ENCODE peak calls at places on chromosomes 5 and 9, in four cellular contexts. A, B, X and Y are unnamed samples. For H3K4me1, the result is how much of the 10 kb centered on the place peaks cover.

GRCh38 chr5:173201636-173202265 is 33.3 kb downstream of the NKX2-5 start:
- DNase-seq in X (no peak), B (no peak), A (no peak), Y (no peak)

GRCh38 chr5:136036991-136037705 is 8.4 kb downstream of the TGFBI start:
- DNase-seq in X (peak), A (peak), B (no peak), Y (peak)

GRCh38 chr5:90965110-90965676 is 406.6 kb downstream of the ADGRV1 start:
- DNase-seq in A (no peak), B (no peak), X (no peak), Y (no peak)

GRCh38 chr5:392431-392988 is 50.5 kb upstream of the EXOC3 start:
- DNase-seq in A (no peak), X (no peak), B (peak), Y (no peak)

GRCh38 chr5:159620853-159621540 is 290.7 kb upstream of the IL12B start:
- DNase-seq in X (no peak), A (no peak), B (no peak), Y (no peak)

GRCh38 chr9:84490206-84490605 is 149.6 kb upstream of the SLC28A3 start:
- DNase-seq in A (no peak), X (no peak), B (no peak), Y (no peak)

GRCh38 chr5:128857061-128857677 is 108.1 kb upstream of the SLC27A6 start:
- DNase-seq in B (no peak), X (no peak), A (no peak), Y (no peak)

GRCh38 chr5:124644138-124644537 is 102.3 kb downstream of the ZNF608 start:
- DNase-seq in B (no peak), A (no peak), X (no peak), Y (no peak)

GRCh38 chr5:135332519-135333150 is 66.4 kb downstream of the MACROH2A1 start:
- DNase-seq in X (no peak), A (no peak), B (no peak), Y (no peak)

GRCh38 chr9:32550046-32550608 is 2.0 kb upstream of the SMIM27 start:
- DNase-seq in A (no peak), B (no peak), X (no peak), Y (no peak)

GRCh38 chr9:112050544-112051475 is 124.3 kb downstream of the SUSD1 start:
- DNase-seq in A (peak), B (peak), X (no peak), Y (peak)

GRCh38 chr9:89597711-89598707 is 6.8 kb upstream of the GADD45G start:
- DNase-seq in A (peak), B (peak), X (no peak), Y (peak)

GRCh38 chr9:78010419-78010818 is 21.2 kb downstream of the GNAQ start:
- DNase-seq in X (no peak), B (no peak), A (no peak), Y (no peak)

GRCh38 chr5:156595132-156595787 is 254.8 kb upstream of the PPP1R2B start:
- DNase-seq in X (no peak), A (no peak), B (no peak), Y (peak)

GRCh38 chr5:177539411-177539810 is 15.0 kb downstream of the FAM193B start:
- DNase-seq in X (no peak), B (no peak), A (no peak), Y (no peak)

GRCh38 chr9:71121275-71122168 is at the start of gene TRPM3:
- DNase-seq in X (no peak), B (no peak), A (no peak), Y (peak)

GRCh38 chr5:5178121-5178520 is 38.0 kb downstream of the ADAMTS16 start:
- DNase-seq in B (peak), A (no peak), X (no peak), Y (no peak)

GRCh38 chr5:16490911-16491310 is 25.3 kb upstream of the ZNF622 start:
- DNase-seq in X (no peak), B (no peak), A (no peak), Y (no peak)

GRCh38 chr9:81146684-81147337 is 542.5 kb downstream of the TLE1 start:
- DNase-seq in B (no peak), X (no peak), A (no peak), Y (no peak)

GRCh38 chr9:84711936-84712335 is 42.4 kb downstream of the NTRK2 start:
- DNase-seq in X (no peak), A (peak), B (no peak), Y (no peak)

GRCh38 chr5:56818409-56819026 is 3.2 kb downstream of the MAP3K1 start:
- DNase-seq in A (no peak), X (no peak), B (no peak), Y (no peak)
- H3K27ac ChIP-seq in A (peak), X (no peak), B (peak), Y (no peak)

DNA sequence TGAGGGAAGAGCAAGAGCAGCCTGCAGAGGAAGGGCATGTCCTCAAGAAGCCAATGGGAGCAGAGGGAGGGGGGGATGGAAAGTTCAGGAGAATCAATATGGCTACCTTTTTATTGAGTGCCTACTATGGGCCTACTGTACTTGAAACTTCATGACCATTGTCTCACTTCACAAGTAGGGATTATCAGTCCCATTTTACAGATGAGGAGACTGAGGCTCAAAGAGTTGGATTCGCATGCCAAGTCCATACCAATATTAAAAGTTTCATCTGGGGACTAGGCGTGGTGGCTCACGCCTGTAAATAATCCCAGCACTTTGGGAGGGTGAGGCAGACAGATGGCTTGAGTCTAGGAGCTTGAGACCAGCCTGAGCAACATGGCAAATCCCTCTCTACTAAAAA is 40.0 kb downstream of the RFK start:
- DNase-seq in A (no peak), X (no peak), B (no peak), Y (no peak)
- H3K4me1 ChIP-seq in A (under half), X (under half), B (under half), Y (under half)

GRCh38 chr5:169705322-169705721 is 68.2 kb downstream of the DOCK2 start:
- DNase-seq in X (no peak), A (no peak), B (no peak), Y (no peak)
- H3K27ac ChIP-seq in X (no peak), A (no peak), B (no peak), Y (no peak)

DNA sequence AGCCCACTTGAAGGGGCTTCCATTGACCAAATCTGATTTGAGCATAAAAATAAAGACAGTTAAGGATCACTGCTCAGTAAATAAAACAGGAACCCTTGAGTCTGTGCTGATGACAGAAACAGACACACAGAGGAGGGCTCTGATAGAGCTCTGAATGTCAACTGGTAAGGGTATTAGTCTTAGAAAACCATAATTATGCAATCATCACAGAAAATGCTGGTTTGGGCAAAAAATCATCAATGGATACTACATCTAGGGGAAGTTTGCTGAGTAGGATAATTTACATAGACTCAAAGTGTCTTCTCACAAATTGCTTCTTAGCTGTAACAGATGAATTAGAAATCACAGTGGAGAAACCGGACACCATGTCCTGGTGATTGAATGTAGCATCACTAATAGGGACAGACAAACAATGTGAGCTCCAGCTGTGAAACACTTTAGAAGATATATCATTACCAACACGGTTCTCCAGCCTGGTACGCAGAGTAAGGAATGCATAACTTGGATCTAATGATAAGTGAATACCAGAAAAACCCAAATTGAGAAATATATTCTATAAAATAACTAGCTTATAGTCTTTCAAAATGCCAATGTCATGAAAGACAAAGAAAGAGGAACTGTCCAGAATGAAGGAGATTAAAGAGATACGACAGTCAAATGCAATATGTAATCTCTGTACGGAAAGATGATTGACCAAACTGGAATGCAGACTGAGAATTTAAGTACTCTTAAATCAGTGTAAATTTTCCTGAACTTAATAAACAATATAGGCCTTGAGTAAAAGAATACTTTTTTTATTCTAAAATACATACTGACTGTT is 17.4 kb downstream of the CHD1 start:
- DNase-seq in X (no peak), A (no peak), B (no peak), Y (no peak)
- H3K4me1 ChIP-seq in X (under half), A (under half), B (half or more), Y (under half)

DNA sequence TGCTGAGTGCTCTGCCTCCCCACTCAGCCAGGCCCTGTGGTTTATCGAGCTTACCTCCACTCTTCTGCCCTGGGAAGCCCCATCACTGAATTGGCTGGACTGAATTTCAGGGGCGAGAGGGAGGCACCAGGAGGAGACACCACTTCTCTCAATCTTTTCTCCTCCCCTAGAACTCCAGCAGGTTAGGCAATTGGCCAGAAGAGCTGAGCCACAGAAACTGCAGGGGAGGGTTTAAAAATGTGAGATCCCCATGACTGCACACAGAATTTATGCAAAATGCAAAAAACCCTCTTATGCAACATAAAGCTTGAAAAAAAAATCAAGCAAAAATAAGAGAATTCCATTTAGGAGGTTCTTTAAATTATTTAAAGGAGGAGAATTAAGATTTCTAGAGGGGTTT is 29.9 kb downstream of the TUT7 start:
- DNase-seq in A (no peak), B (no peak), X (no peak), Y (no peak)
- H3K27ac ChIP-seq in A (no peak), B (no peak), X (no peak), Y (no peak)

GRCh38 chr9:136569526-136570148 is 23.8 kb upstream of the NOTCH1 start:
- DNase-seq in B (no peak), A (no peak), X (no peak), Y (peak)
- H3K4me1 ChIP-seq in B (half or more), A (under half), X (under half), Y (under half)

GRCh38 chr5:141559481-141559880 is 59.3 kb downstream of the DIAPH1 start:
- DNase-seq in B (no peak), A (no peak), X (no peak), Y (no peak)
- H3K27ac ChIP-seq in B (peak), A (peak), X (peak), Y (peak)

DNA sequence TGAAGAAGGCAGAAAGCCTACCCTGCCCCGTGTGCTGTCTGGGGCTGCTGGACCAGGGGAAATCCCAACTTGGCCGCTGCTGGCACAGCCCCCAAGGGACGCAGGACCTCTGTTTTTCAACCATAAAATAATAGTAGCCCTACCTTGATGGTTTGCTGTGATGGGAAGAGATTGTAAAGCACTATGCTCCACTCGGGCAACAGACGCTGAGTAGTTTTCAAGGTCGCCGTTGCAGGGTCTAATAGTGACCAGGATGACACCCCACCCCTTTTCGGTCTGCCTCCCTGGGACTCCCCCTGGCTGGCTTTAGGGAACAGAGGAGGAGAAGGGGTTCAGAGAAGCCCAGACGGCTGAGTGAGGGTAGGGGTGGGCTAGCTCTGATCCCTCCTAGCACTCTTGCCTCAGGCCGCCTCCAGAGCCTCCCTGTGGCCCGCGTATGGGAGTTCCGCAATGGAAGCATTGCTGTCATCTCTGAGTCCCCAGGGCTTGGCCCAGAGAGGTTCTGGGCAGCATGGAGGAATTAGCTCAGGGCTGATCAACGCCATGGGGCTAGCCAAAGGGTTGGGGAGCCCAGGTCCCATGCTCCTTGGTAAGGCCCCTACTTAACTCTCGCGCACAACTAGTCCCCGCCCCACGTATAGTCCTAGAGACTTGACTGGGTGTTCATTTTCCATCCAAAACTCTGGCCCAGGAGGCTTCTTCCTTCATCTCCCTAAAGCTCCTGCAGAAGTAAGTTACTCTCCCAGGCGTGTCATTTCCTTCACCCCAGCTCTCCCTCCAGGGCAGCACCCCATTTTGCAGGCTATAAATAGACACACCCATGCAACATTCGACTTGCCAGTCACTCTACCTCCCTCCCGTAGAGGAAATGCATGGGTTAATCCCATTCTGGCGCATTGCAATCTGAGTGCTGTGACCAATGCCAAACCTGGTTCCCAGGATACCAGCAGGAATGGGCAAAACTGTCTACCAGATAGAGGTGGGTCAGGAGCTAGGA is 1.1 kb upstream of the IRF1 start:
- DNase-seq in A (peak), X (no peak), B (peak), Y (no peak)
- H3K4me1 ChIP-seq in A (half or more), X (under half), B (half or more), Y (under half)

GRCh38 chr9:113467183-113467582 is 3.7 kb downstream of the RGS3 start:
- DNase-seq in A (no peak), B (no peak), X (no peak), Y (no peak)

GRCh38 chr9:113471566-113471965 is 8.0 kb downstream of the RGS3 start:
- DNase-seq in X (no peak), A (no peak), B (no peak), Y (no peak)

GRCh38 chr9:113471143-113471542 is 7.6 kb downstream of the RGS3 start:
- DNase-seq in B (no peak), X (no peak), A (no peak), Y (no peak)

GRCh38 chr9:113472199-113472598 is 8.7 kb downstream of the RGS3 start:
- DNase-seq in B (no peak), A (no peak), X (no peak), Y (no peak)

DNA sequence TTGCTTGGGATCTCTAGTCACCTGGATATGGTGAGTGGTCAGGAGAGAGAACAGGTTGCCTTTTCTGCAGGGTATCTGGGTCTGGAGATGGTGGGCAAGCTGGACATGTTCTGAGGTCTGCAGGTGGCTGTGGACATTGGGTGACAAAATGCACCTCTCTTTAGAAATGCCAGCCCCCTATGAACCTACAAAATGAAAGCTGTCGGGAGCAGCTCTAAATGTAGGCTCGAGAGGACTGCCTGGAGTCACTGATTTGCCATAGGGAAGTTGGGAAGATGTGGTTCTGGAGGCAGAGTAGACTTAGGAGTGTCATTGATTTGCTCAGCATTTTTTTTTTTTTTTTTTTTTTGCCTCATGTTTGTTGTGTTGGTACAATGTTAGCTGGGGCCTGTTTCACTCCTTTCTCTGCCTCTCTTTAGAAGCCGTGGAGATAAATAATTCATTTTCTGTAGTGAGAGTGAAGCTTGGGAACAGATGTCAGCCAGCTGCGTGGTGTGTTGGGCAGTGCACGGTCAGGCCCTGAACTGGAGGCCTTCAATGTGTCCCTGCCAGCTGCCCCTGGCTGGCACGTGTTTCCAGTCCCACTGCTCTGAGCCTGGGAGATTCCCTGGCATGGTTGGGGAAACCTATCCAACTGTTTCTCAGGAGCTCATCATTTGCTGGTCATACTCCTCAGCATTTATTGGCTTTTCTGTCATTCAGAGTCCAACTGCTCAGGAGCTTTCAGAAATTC is 5.4 kb downstream of the RGS3 start:
- DNase-seq in X (no peak), A (no peak), B (no peak), Y (peak)
- H3K27ac ChIP-seq in X (peak), A (no peak), B (no peak), Y (peak)

GRCh38 chr5:139633295-139634027 is 14.7 kb upstream of the CXXC5 start:
- DNase-seq in B (peak), A (peak), X (no peak), Y (peak)

GRCh38 chr5:139635191-139635590 is 13.0 kb upstream of the CXXC5 start:
- DNase-seq in X (no peak), B (no peak), A (no peak), Y (no peak)

GRCh38 chr5:139634028-139634325 is 14.2 kb upstream of the CXXC5 start:
- DNase-seq in X (no peak), A (no peak), B (peak), Y (no peak)

GRCh38 chr5:139635606-139636206 is 12.4 kb upstream of the CXXC5 start:
- DNase-seq in B (peak), A (peak), X (peak), Y (peak)

GRCh38 chr5:139634541-139634940 is 13.6 kb upstream of the CXXC5 start:
- DNase-seq in X (no peak), B (no peak), A (no peak), Y (no peak)
- H3K4me1 ChIP-seq in X (under half), B (half or more), A (under half), Y (under half)